ENCODE peak calls at places on chromosomes 13 and 19, in six cellular contexts. F, J, Y, V, Z and O are unnamed samples.

GRCh38 chr13:41960700-41961697 is at the start of gene VWA8:
- DNase-seq in V (peak), Z (peak), Y (peak), F (peak), J (peak), O (peak)

GRCh38 chr13:98751397-98752110 is 918 bp downstream of the SLC15A1 start:
- DNase-seq in Y (no peak), Z (no peak), J (peak), V (peak), F (peak), O (no peak)

GRCh38 chr13:29452773-29453574 is 142.5 kb downstream of the SLC7A1 start:
- DNase-seq in Z (no peak), F (no peak), Y (no peak), J (no peak), V (no peak), O (no peak)

GRCh38 chr19:2528543-2529173 is 52.7 kb downstream of the GADD45B start:
- DNase-seq in V (no peak), F (no peak), Z (no peak), J (no peak), Y (no peak), O (no peak)

GRCh38 chr13:89982406-89983085 is 1364.9 kb upstream of the MIR17HG start:
- DNase-seq in Z (no peak), Y (no peak), J (peak), V (peak), F (peak), O (no peak)

GRCh38 chr19:34366670-34367423 is 1.9 kb downstream of the GPI start:
- DNase-seq in Z (no peak), F (peak), J (peak), Y (no peak), V (peak), O (peak)

GRCh38 chr13:49627831-49628652 is at the start of gene ARL11:
- DNase-seq in J (no peak), Y (no peak), F (no peak), V (no peak), Z (peak), O (peak)

GRCh38 chr13:47076536-47076935 is 179.7 kb upstream of the HTR2A start:
- DNase-seq in F (no peak), Z (no peak), J (no peak), V (no peak), Y (no peak), O (no peak)

GRCh38 chr19:32543107-32543900 is 37.7 kb upstream of the PDCD5 start:
- DNase-seq in J (peak), V (peak), Y (peak), F (no peak), Z (no peak), O (no peak)

GRCh38 chr19:42068756-42069571 is 1.0 kb downstream of the GRIK5 start:
- DNase-seq in V (no peak), Z (no peak), F (no peak), J (no peak), Y (no peak), O (no peak)

GRCh38 chr13:109989686-109990085 is 203.3 kb upstream of the IRS2 start:
- DNase-seq in Z (no peak), F (peak), V (peak), J (peak), Y (no peak), O (no peak)

GRCh38 chr19:30864460-30865215 is 484.6 kb downstream of the TSHZ3 start:
- DNase-seq in Y (no peak), V (no peak), F (no peak), J (no peak), Z (no peak), O (no peak)

GRCh38 chr19:662207-662961 is 630 bp downstream of the RNF126 start:
- DNase-seq in Z (no peak), F (peak), Y (no peak), V (no peak), J (peak), O (peak)

GRCh38 chr19:36719687-36720556 is 32.5 kb downstream of the ZNF567 start:
- DNase-seq in V (peak), F (peak), J (peak), Y (no peak), Z (no peak), O (no peak)

GRCh38 chr13:63167699-63168337 is 1752.2 kb upstream of the PCDH20 start:
- DNase-seq in Y (no peak), V (no peak), Z (no peak), J (peak), F (peak), O (no peak)

GRCh38 chr19:45716314-45717130 is 14.2 kb downstream of the FBXO46 start:
- DNase-seq in F (peak), J (peak), V (peak), Z (no peak), Y (no peak), O (no peak)

GRCh38 chr13:42820450-42820849 is 39.1 kb downstream of the FAM216B start:
- DNase-seq in V (peak), Y (no peak), J (no peak), Z (no peak), F (no peak), O (no peak)

GRCh38 chr19:5356918-5357317 is 16.3 kb upstream of the PTPRS start:
- DNase-seq in V (no peak), Y (no peak), Z (no peak), J (no peak), F (no peak), O (peak)

GRCh38 chr13:43303040-43303729 is 279.8 kb downstream of the DNAJC15 start:
- DNase-seq in Y (peak), J (peak), Z (peak), F (peak), V (peak), O (peak)

GRCh38 chr19:58353717-58354477 is 605 bp upstream of the A1BG start:
- DNase-seq in J (no peak), Y (no peak), F (no peak), Z (no peak), V (no peak), O (no peak)

GRCh38 chr19:43809762-43810696 is 7.8 kb upstream of the LYPD5 start:
- DNase-seq in Z (no peak), Y (no peak), V (peak), J (peak), F (peak), O (no peak)

GRCh38 chr13:46612258-46612657 is 59.3 kb downstream of the LRCH1 start:
- DNase-seq in Z (no peak), F (no peak), V (no peak), Y (no peak), J (no peak), O (no peak)

GRCh38 chr19:48844472-48844871 is 8.2 kb upstream of the HSD17B14 start:
- DNase-seq in J (peak), Y (peak), V (peak), Z (no peak), F (peak), O (no peak)

GRCh38 chr13:113584870-113585671 is 518 bp downstream of the TFDP1 start:
- DNase-seq in Y (no peak), V (no peak), F (no peak), J (no peak), Z (no peak), O (peak)

GRCh38 chr13:83536941-83537340 is 345.3 kb downstream of the SLITRK1 start:
- DNase-seq in V (no peak), Y (no peak), J (no peak), F (no peak), Z (no peak), O (no peak)

GRCh38 chr13:51644649-51645048 is 60.4 kb downstream of the WDFY2 start:
- DNase-seq in Z (no peak), J (peak), V (peak), F (peak), Y (no peak), O (peak)

GRCh38 chr19:5018224-5019015 is 49.5 kb downstream of the KDM4B start:
- DNase-seq in J (peak), F (peak), Z (no peak), Y (peak), V (peak), O (no peak)

GRCh38 chr19:1041272-1041834 is 1.4 kb downstream of the ABCA7 start:
- DNase-seq in F (no peak), Y (no peak), Z (no peak), J (no peak), V (no peak), O (no peak)

GRCh38 chr19:54204767-54205468 is 4.3 kb downstream of the RPS9 start:
- DNase-seq in Z (no peak), F (no peak), Y (no peak), V (no peak), J (no peak), O (no peak)

GRCh38 chr19:54201172-54201701 is 579 bp downstream of the RPS9 start:
- DNase-seq in Y (no peak), J (peak), F (no peak), V (no peak), Z (no peak), O (peak)

GRCh38 chr19:54199401-54199800 is 1.3 kb upstream of the RPS9 start:
- DNase-seq in Y (no peak), Z (no peak), F (no peak), J (no peak), V (no peak), O (no peak)

GRCh38 chr19:54203151-54203611 is 2.5 kb downstream of the RPS9 start:
- DNase-seq in V (peak), F (no peak), Y (no peak), J (no peak), Z (no peak), O (no peak)

GRCh38 chr19:54201980-54202379 is 1.3 kb downstream of the RPS9 start:
- DNase-seq in Z (no peak), V (no peak), J (peak), Y (no peak), F (no peak), O (no peak)
- H3K4me3 ChIP-seq in Z (peak), V (peak), J (peak), Y (peak), F (peak), O (peak)

DNA sequence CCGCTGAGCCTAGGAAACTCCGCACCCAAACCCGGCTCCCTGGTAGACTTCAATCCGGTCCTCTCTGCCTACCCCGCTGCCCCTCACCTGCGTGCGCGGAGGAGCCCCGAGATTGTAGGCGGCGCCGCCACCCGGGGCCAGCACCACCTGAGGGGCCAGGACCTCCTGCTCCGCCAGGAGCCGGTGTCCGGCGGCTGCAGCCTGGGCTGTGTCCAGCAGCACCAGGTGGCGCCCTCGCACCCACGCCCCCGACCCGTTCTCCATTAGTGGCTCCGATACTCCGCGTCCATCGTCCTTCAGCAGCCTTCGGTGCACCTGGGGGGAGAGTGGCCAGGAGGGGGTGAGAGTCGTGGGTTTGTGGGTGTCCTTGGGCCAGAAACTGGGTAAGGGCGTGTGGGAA is 18.5 kb downstream of the MAN2B1 start:
- DNase-seq in F (no peak), V (no peak), Y (no peak), Z (no peak), J (no peak), O (no peak)
- TF ChIP-seq CTCF in F (peak), V (peak), Y (peak), Z (no peak), J (peak), O (peak)

GRCh38 chr13:87999141-87999765 is 328.1 kb downstream of the SLITRK5 start:
- DNase-seq in Z (no peak), F (peak), Y (no peak), J (peak), V (peak), O (no peak)
- H3K4me3 ChIP-seq in Z (no peak), F (no peak), Y (no peak), J (no peak), V (no peak), O (no peak)

GRCh38 chr13:33796095-33796494 is 21.9 kb upstream of the RFC3 start:
- DNase-seq in F (no peak), Y (no peak), Z (no peak), V (no peak), J (no peak), O (no peak)

GRCh38 chr13:33797622-33798021 is 20.3 kb upstream of the RFC3 start:
- DNase-seq in F (peak), Y (no peak), J (peak), V (peak), Z (no peak), O (peak)

GRCh38 chr13:33798023-33798422 is 19.9 kb upstream of the RFC3 start:
- DNase-seq in F (no peak), Y (no peak), J (no peak), V (no peak), Z (no peak), O (no peak)

GRCh38 chr13:33800646-33801186 is 17.2 kb upstream of the RFC3 start:
- DNase-seq in Z (no peak), J (no peak), F (peak), Y (no peak), V (no peak), O (no peak)

GRCh38 chr13:33799950-33800592 is 17.9 kb upstream of the RFC3 start:
- DNase-seq in V (peak), Z (no peak), Y (no peak), J (peak), F (peak), O (no peak)
- TF ChIP-seq CTCF in V (peak), Z (no peak), Y (peak), J (peak), F (peak), O (peak)

GRCh38 chr13:59643239-59643865 is 520.4 kb downstream of the DIAPH3 start:
- DNase-seq in J (no peak), Y (no peak), V (no peak), Z (no peak), F (no peak), O (no peak)
- H3K4me3 ChIP-seq in J (no peak), Y (no peak), V (no peak), Z (no peak), F (no peak), O (no peak)

GRCh38 chr13:30572859-30573275 is 44.9 kb upstream of the USPL1 start:
- DNase-seq in Y (no peak), F (peak), V (peak), J (peak), Z (peak), O (peak)
- TF ChIP-seq CTCF in Y (peak), F (peak), V (peak), J (peak), Z (no peak), O (no peak)